ENCODE peak calls at places on chromosomes 13 and 19, in ten cellular contexts. J, O, M, B, C, V, P, Q, X and E are unnamed samples.

GRCh38 chr13:20405691-20406090 is 120.0 kb downstream of the CRYL1 start:
- DNase-seq in X (no peak), O (no peak), P (peak; percentile 46), C (no peak), V (no peak), B (no peak), Q (no peak), M (no peak), J (no peak), E (no peak)

GRCh38 chr19:467554-467953 is 6.7 kb upstream of the SHC2 start:
- DNase-seq in P (no peak), M (no peak), B (no peak), Q (no peak), J (no peak), C (no peak), O (no peak), X (no peak), V (no peak), E (no peak)

GRCh38 chr13:27663947-27664346 is 42.3 kb downstream of the POLR1D start:
- DNase-seq in M (no peak), P (no peak), B (no peak), Q (no peak), J (no peak), C (no peak), X (no peak), V (no peak), O (no peak), E (no peak)

GRCh38 chr13:66528903-66529576 is 701.1 kb downstream of the PCDH9 start:
- DNase-seq in C (no peak), V (no peak), B (no peak), J (no peak), O (no peak), M (no peak), Q (no peak), P (no peak), X (no peak), E (no peak)

GRCh38 chr13:113804703-113805430 is 45.8 kb downstream of the TMEM255B start:
- DNase-seq in V (peak; percentile 8), C (no peak), J (no peak), B (peak; percentile 59), Q (peak; percentile 63), P (no peak), X (no peak), M (no peak), O (no peak), E (peak; percentile 65)

GRCh38 chr13:44876782-44877324 is 112.4 kb downstream of the NUFIP1 start:
- DNase-seq in Q (no peak), M (peak; percentile 26), P (no peak), X (no peak), B (no peak), C (no peak), J (no peak), O (no peak), V (no peak), E (no peak)

GRCh38 chr13:105278797-105279425 is 1256.6 kb downstream of the EFNB2 start:
- DNase-seq in M (no peak), B (no peak), P (no peak), J (no peak), O (no peak), V (no peak), X (no peak), Q (no peak), C (no peak), E (no peak)

GRCh38 chr19:19477705-19478383 is 37.5 kb downstream of the TSSK6 start:
- DNase-seq in M (no peak), P (no peak), B (peak; percentile 76), X (no peak), J (peak; percentile 43), O (no peak), Q (no peak), C (no peak), V (no peak), E (no peak)

GRCh38 chr13:40969169-40969901 is 49.8 kb downstream of the ELF1 start:
- DNase-seq in O (peak; percentile 33), C (no peak), V (no peak), M (no peak), J (no peak), B (no peak), P (no peak), X (no peak), Q (no peak), E (no peak)

DNA sequence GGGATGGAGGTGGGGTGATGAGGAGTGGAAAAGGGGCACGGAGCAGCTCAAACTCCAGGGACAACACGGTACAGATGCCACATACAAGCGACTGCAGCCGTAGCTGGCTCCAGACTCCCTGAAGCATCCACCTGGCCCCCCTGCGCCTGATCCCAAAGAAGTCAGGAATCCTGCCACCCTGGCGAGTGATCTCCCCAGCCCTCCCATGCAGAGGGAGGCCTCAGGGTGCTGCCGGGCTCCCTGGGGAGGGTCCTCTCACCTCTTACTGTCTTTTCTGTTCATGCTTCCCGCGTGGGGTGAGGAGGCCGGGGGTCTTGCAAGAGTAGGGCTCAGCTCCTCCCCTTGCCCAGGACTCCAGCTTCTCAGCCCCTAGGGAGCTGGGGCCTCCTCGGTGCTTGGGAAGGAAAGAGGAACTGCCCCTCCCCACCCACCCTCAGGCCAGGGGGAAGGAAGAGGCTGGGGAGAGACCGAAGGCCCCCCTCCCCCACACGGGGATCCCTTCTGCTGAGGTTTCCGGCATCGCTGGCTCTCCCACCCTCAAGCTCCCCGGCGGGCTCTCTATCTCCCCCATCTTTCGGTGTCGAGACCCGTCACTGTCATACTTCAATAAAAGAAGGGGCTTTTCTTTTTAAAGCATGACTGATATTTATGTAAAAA is at the start of gene RASGRP4:
- DNase-seq in M (no peak), V (peak; percentile 51), C (no peak), X (peak; percentile 69), Q (peak; percentile 89), B (peak; percentile 71), O (peak; percentile 72), J (no peak), P (no peak), E (no peak)
- H3K27ac ChIP-seq in M (no peak within 1 kb of the TSS), V (peak within 1 kb of the TSS; percentile 23), C (no peak within 1 kb of the TSS), X (peak within 1 kb of the TSS; percentile 66), Q (peak within 1 kb of the TSS; percentile 58), B (peak within 1 kb of the TSS; percentile 58), O (no peak within 1 kb of the TSS), J (no peak within 1 kb of the TSS), P (no peak within 1 kb of the TSS), E (no peak within 1 kb of the TSS)

GRCh38 chr19:7540761-7541480 is 5.4 kb downstream of the PNPLA6 start:
- DNase-seq in C (no peak), P (peak; percentile 73), J (no peak), O (no peak), M (peak; percentile 50), X (peak; percentile 61), V (no peak), B (peak; percentile 78), Q (no peak), E (no peak)
- H3K4me3 ChIP-seq in C (no peak overlapping the region), P (no peak overlapping the region), J (no peak overlapping the region), O (no peak overlapping the region), M (no peak overlapping the region), X (peak overlapping the region; percentile 3), V (no peak overlapping the region), B (no peak overlapping the region), Q (no peak overlapping the region), E (no peak overlapping the region)

GRCh38 chr19:45526971-45527370 is 19.7 kb downstream of the VASP start:
- DNase-seq in Q (no peak), M (no peak), O (no peak), C (no peak), X (no peak), B (no peak), P (no peak), J (no peak), V (no peak), E (no peak)

GRCh38 chr19:45527731-45528130 is 20.5 kb downstream of the VASP start:
- DNase-seq in Q (no peak), V (no peak), C (no peak), P (no peak), M (no peak), B (no peak), X (no peak), O (no peak), J (no peak), E (no peak)

GRCh38 chr19:45528149-45528743 is 21.0 kb downstream of the VASP start:
- DNase-seq in M (peak; percentile 66), O (no peak), P (no peak), X (no peak), C (no peak), J (peak; percentile 66), B (no peak), Q (no peak), V (no peak), E (no peak)

GRCh38 chr19:45531349-45531748 is 24.1 kb downstream of the VASP start:
- DNase-seq in Q (no peak), C (no peak), M (no peak), B (no peak), V (no peak), O (no peak), X (no peak), J (no peak), P (no peak), E (no peak)

DNA sequence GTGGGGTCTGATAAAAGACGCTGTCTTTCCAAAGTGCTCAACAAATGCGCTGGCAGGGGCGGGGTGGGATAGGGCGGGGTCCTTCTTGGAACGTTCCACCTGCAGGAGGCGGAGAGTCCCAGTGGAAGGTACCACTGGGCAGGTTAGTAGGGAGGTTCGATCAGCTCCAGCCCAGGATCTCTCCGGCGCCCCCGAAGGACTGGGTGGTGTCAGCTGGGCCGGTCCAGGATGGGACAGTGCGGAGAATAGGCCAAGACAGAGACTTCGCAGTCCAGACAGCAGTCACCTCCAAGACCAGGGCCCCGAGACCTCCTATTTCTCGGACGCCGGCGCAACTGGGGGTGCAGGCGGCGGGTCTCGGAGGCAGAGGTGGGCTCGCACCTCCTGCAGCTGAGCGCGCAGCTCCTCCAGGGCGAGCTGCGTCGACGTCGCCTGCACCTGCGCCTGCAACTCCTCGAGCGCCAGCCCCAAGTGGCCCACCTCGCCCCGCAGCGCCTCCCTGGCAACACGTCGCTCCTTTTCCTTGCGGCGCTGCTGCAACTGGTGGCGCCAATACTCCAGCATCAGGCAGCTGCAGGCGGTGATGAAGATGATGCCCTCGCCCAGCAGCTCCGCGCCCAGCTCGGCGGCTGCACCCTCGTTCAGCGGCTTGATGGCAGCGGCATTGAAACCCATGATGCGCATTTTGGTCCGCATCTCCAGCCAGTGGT is 21.6 kb downstream of the VASP start:
- DNase-seq in J (peak; percentile 79), B (peak; percentile 74), P (no peak), C (no peak), V (no peak), M (peak; percentile 63), X (peak; percentile 64), O (no peak), Q (no peak), E (no peak)
- H3K27ac ChIP-seq in J (no peak overlapping the region), B (no peak overlapping the region), P (no peak overlapping the region), C (no peak overlapping the region), V (no peak overlapping the region), M (no peak overlapping the region), X (no peak overlapping the region), O (no peak overlapping the region), Q (no peak overlapping the region), E (no peak overlapping the region)

DNA sequence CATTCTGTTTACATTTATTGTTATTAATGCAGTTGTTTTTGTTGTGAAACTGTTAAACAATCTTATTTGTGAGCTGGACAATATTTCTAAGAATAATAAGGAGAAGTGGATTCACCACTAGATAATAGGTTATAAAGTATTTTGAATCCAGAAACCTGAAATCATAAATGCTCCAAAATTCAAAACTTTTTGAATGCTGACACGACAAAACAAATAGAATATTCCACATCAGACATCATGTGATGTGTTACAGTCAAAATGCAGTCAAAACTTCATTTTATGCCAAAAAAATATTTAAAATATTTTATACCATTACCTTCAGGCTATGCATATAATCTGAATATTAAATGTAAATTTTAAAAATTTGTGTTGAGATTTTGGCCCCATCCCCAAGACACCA is 1321.4 kb downstream of the SLITRK1 start:
- DNase-seq in M (no peak), Q (no peak), B (no peak), O (no peak), J (no peak), V (no peak), X (no peak), C (no peak), P (no peak), E (no peak)
- H3K4me3 ChIP-seq in M (no peak overlapping the region), Q (no peak overlapping the region), B (no peak overlapping the region), O (no peak overlapping the region), J (no peak overlapping the region), V (no peak overlapping the region), X (no peak overlapping the region), C (no peak overlapping the region), P (no peak overlapping the region), E (no peak overlapping the region)